ENCODE peak calls at places on chromosomes 13 and 19, in ten cellular contexts. M is fibroblast of lung; L is astrocyte of the spinal cord; F is mesendoderm; Z is GM23248; P is K562; B is CD8-positive, alpha-beta T cell; R is cardiac fibroblast; S is Peyer's patch; C is heart right ventricle. U is an unnamed sample.

GRCh38 chr19:9342610-9343304 is 18.8 kb downstream of the ZNF559 start:
- DNase-seq in M (no peak), L (peak), F (peak), Z (peak), P (no peak), B (no peak), R (no peak), S (no peak), C (no peak), U (no peak)

GRCh38 chr19:48511800-48512503 is at the start of gene LMTK3:
- DNase-seq in M (peak), L (no peak), F (peak), Z (peak), P (peak), B (peak), R (peak), S (peak), C (no peak), U (peak)

GRCh38 chr19:1826557-1827521 is 14.8 kb upstream of the ATP8B3 start:
- DNase-seq in M (no peak), L (no peak), F (peak), Z (no peak), P (peak), B (no peak), R (no peak), S (no peak), C (no peak), U (no peak)

GRCh38 chr19:49413348-49413747 is 9.9 kb downstream of the PTH2 start:
- DNase-seq in M (peak), L (no peak), F (peak), Z (no peak), P (no peak), B (no peak), R (no peak), S (no peak), C (peak), U (peak)

GRCh38 chr19:49767967-49768581 is 1.3 kb downstream of the AP2A1 start:
- DNase-seq in M (no peak), L (no peak), F (no peak), Z (peak), P (no peak), B (no peak), R (no peak), S (no peak), C (no peak), U (no peak)

GRCh38 chr13:20519887-20520286 is 5.8 kb downstream of the CRYL1 start:
- DNase-seq in M (no peak), L (no peak), F (no peak), Z (no peak), P (no peak), B (no peak), R (no peak), S (no peak), C (no peak), U (no peak)

GRCh38 chr19:4278460-4278901 is 585 bp upstream of the SHD start:
- DNase-seq in M (no peak), L (no peak), F (peak), Z (no peak), P (peak), B (no peak), R (no peak), S (no peak), C (no peak), U (peak)

GRCh38 chr13:30715837-30716236 is 19.5 kb upstream of the ALOX5AP start:
- DNase-seq in M (no peak), L (no peak), F (no peak), Z (peak), P (no peak), B (no peak), R (peak), S (no peak), C (peak), U (no peak)

GRCh38 chr19:41515054-41515652 is 60.8 kb upstream of the CEACAM21 start:
- DNase-seq in M (no peak), L (no peak), F (no peak), Z (no peak), P (no peak), B (no peak), R (no peak), S (no peak), C (no peak), U (no peak)

GRCh38 chr13:97281028-97281427 is 58.9 kb downstream of the MBNL2 start:
- DNase-seq in M (no peak), L (no peak), F (no peak), Z (no peak), P (no peak), B (no peak), R (no peak), S (no peak), C (no peak), U (no peak)

GRCh38 chr13:97278395-97279078 is 56.4 kb downstream of the MBNL2 start:
- DNase-seq in M (peak), L (no peak), F (no peak), Z (peak), P (no peak), B (no peak), R (peak), S (no peak), C (no peak), U (no peak)

GRCh38 chr13:97279913-97280312 is 57.8 kb downstream of the MBNL2 start:
- DNase-seq in M (peak), L (peak), F (no peak), Z (peak), P (no peak), B (no peak), R (peak), S (no peak), C (no peak), U (no peak)

GRCh38 chr13:97279079-97279411 is 56.9 kb downstream of the MBNL2 start:
- DNase-seq in M (no peak), L (no peak), F (no peak), Z (peak), P (no peak), B (no peak), R (no peak), S (no peak), C (no peak), U (no peak)

DNA sequence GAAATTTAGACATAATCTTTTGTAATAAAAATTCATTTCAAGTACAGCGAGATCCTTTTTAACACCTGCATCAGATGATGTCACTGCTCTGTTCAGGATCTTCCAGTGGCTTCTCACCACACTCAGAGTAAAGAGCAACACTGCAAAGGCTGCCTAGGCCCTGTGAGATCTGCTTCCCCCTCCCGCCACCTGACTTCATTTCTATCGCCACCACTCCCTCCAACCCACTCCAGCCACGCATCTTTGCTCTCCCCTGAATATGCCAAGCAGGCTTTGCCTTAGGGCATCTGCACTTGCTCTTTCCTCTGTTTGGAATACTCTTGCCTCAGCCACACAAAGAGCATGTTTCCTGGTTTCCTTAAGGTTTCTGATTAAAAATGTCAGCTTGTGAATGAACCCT is 58.3 kb downstream of the MBNL2 start:
- DNase-seq in M (peak), L (no peak), F (peak), Z (peak), P (no peak), B (no peak), R (no peak), S (no peak), C (no peak), U (peak)
- H3K4me3 ChIP-seq in M (no peak), L (no peak), F (no peak), Z (peak), P (no peak), B (no peak), R (no peak), S (no peak), C (no peak), U (no peak)

GRCh38 chr19:55801416-55801815 is 30.4 kb downstream of the NLRP11 start:
- DNase-seq in M (no peak), L (no peak), F (no peak), Z (no peak), P (no peak), B (no peak), R (no peak), S (no peak), C (no peak), U (no peak)
- H3K4me3 ChIP-seq in M (no peak), L (no peak), F (no peak), Z (no peak), P (no peak), B (no peak), R (no peak), S (no peak), C (no peak), U (no peak)

GRCh38 chr13:48738261-48738755 is 84.6 kb downstream of the CYSLTR2 start:
- DNase-seq in M (no peak), L (no peak), F (no peak), Z (no peak), P (no peak), B (no peak), R (no peak), S (no peak), C (no peak), U (no peak)
- H3K4me3 ChIP-seq in M (no peak), L (no peak), F (no peak), Z (no peak), P (no peak), B (no peak), R (no peak), S (no peak), C (no peak), U (no peak)

DNA sequence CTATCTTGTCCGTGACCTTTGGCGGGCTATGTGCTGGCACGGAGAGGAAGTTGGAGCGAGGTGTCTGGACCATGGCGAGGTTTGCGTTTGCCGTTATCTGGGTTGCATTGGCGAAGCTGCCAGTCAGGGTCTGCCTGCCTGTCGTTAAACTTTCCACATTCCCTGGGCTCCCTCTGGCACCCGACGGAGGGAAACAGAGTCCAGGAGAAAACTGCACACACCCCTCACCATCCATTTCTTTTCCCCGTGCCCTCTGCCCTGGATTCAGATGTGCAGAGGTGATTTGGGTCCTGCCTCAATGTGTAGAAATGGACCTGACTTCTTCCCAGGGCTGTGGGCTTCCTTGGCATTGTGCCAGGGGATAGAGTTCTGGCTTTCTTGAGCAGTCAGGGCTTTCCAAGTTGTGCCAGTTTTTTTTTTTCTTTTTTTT is 142.4 kb downstream of the URI1 start:
- DNase-seq in M (no peak), L (no peak), F (no peak), Z (no peak), P (no peak), B (no peak), R (no peak), S (no peak), C (no peak), U (peak)
- H3K4me3 ChIP-seq in M (no peak), L (no peak), F (no peak), Z (no peak), P (no peak), B (no peak), R (no peak), S (no peak), C (no peak), U (peak)

GRCh38 chr19:35433448-35433847 is 14.6 kb upstream of the FFAR2 start:
- DNase-seq in M (no peak), L (no peak), F (no peak), Z (no peak), P (no peak), B (no peak), R (no peak), S (no peak), C (no peak), U (no peak)
- H3K4me3 ChIP-seq in M (no peak), L (no peak), F (no peak), Z (no peak), P (no peak), B (no peak), R (no peak), S (peak), C (no peak), U (no peak)

GRCh38 chr19:14150041-14150769 is 13.8 kb upstream of the ASF1B start:
- DNase-seq in M (no peak), L (no peak), F (no peak), Z (no peak), P (no peak), B (no peak), R (no peak), S (no peak), C (no peak), U (peak)

GRCh38 chr19:14149011-14149410 is 12.6 kb upstream of the ASF1B start:
- DNase-seq in M (no peak), L (no peak), F (no peak), Z (no peak), P (no peak), B (no peak), R (no peak), S (no peak), C (no peak), U (no peak)

GRCh38 chr19:14147797-14148605 is 11.6 kb upstream of the ASF1B start:
- DNase-seq in M (peak), L (peak), F (peak), Z (peak), P (peak), B (peak), R (peak), S (peak), C (peak), U (peak)

GRCh38 chr19:14150770-14151661 is 14.6 kb upstream of the ASF1B start:
- DNase-seq in M (no peak), L (no peak), F (no peak), Z (no peak), P (no peak), B (no peak), R (no peak), S (no peak), C (no peak), U (no peak)

DNA sequence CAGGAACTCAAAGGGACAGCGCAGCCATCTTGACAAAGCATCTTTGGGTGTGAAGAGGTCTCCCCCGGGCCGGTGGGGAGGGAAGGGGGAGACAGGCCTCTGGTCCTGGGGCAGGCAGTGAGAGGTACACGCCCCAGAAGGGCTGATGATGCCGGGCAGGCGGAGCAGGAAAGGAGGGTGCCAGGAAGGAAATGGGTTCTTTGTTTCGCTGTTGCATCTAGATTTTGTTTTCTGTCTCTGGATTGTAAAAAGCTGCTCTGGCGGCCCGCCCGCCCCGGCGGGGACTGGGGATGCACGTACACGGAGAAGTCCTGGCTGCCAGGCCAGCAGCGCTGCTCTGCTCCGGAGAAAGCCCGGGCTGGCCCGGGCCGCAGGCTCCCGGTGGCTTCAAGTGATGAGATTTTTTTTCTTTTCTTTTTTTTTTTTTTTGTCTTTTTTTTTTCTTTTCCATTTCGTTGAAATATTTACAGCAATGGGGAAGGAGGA is 13.2 kb upstream of the ASF1B start:
- DNase-seq in M (peak), L (peak), F (no peak), Z (peak), P (no peak), B (peak), R (peak), S (peak), C (peak), U (peak)
- H3K4me3 ChIP-seq in M (no peak), L (no peak), F (no peak), Z (peak), P (no peak), B (peak), R (no peak), S (no peak), C (peak), U (peak)

DNA sequence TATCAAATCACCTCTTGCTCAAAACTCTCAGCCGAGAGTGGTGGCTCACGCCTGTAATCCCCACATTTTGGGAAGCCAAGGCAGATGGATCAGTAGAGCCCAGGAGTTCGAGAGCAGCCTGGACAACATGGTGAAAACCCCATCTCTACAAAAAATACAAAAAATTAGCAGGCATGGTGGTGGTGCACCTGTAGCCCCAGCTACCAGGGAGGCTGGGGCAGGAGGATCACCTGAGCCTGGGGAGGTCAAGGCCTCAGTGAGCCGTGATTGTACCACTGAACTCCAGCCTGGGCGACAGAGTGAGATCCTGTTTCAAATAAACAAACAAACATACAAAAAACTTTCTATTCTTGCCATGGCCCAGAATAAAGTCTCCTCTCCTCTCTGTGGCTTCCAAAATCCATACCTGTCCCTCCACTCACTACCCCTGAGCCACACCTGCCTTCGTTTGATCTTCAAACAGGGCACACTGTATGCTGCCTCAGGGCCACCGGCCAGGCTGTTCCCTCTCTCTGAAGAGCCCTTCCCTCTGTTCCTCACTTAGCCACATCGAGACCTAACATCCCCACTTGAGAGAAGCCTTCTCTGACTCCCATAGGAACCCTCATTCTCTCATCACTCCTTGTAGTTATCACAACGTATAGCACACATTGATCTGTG is 6.3 kb downstream of the LGI4 start:
- DNase-seq in M (no peak), L (no peak), F (no peak), Z (no peak), P (no peak), B (no peak), R (no peak), S (no peak), C (no peak), U (no peak)
- H3K4me3 ChIP-seq in M (no peak), L (no peak), F (no peak), Z (no peak), P (no peak), B (no peak), R (no peak), S (no peak), C (no peak), U (no peak)

DNA sequence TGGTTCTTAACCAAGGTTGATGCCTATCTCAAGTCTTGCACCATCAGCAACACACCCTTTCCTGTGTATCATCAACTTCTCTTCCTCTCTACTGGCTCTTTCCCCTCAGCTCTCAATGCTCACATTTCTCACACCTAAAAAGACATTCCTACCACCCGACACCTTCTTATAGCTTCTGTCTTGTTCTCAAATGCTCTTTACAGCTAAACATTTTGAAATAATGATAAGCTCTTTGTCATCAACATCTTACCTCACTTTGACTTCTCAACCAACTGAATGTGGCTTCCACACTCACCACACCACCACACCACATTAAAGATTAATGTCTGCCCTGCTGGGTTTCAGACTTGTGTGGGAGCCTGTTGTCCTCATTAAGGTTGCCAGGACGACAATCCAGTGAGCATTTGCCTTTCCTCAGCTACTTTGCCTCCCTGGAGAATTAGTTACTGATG is 67.8 kb downstream of the RXFP2 start:
- DNase-seq in M (peak), L (peak), F (peak), Z (peak), P (no peak), B (peak), R (peak), S (no peak), C (no peak), U (peak)
- H3K4me3 ChIP-seq in M (no peak), L (no peak), F (no peak), Z (no peak), P (no peak), B (no peak), R (no peak), S (no peak), C (no peak), U (no peak)

GRCh38 chr13:110305544-110305943 is 1.4 kb downstream of the COL4A1 start:
- DNase-seq in M (no peak), L (no peak), F (peak), Z (no peak), P (no peak), B (no peak), R (peak), S (no peak), C (no peak), U (no peak)
- H3K4me3 ChIP-seq in M (peak), L (peak), F (no peak), Z (peak), P (no peak), B (no peak), R (peak), S (peak), C (peak), U (no peak)

GRCh38 chr13:114035583-114036501 is 62.0 kb upstream of the C13orf46 start:
- DNase-seq in M (peak), L (peak), F (no peak), Z (peak), P (no peak), B (no peak), R (no peak), S (no peak), C (no peak), U (no peak)
- H3K4me3 ChIP-seq in M (no peak), L (no peak), F (no peak), Z (peak), P (no peak), B (no peak), R (no peak), S (no peak), C (no peak), U (no peak)